ENCODE peak calls at places on chromosomes 3 and 15, in six cellular contexts. U is CD8-positive, alpha-beta T cell; K is mesendoderm; E is HepG2; V is esophagus squamous epithelium; B is uterus. F is an unnamed sample. For H3K4me1, the result is how much of the 10 kb centered on the place peaks cover.

GRCh38 chr15:69931159-69931558 is 166.6 kb downstream of the TLE3 start:
- DNase-seq in U (no peak), K (no peak), E (no peak), V (no peak), B (no peak), F (no peak)

GRCh38 chr15:26781816-26782215 is 8.9 kb upstream of the GABRB3 start:
- DNase-seq in U (no peak), K (no peak), E (no peak), V (no peak), B (no peak), F (no peak)

GRCh38 chr3:108352176-108352575 is 55.8 kb downstream of the HHLA2 start:
- DNase-seq in U (no peak), K (no peak), E (no peak), V (no peak), B (no peak), F (no peak)

GRCh38 chr3:89227634-89228033 is 120.2 kb downstream of the EPHA3 start:
- DNase-seq in U (no peak), K (no peak), E (no peak), V (no peak), B (no peak), F (no peak)

GRCh38 chr3:116264546-116265174 is 180.6 kb downstream of the LSAMP start:
- DNase-seq in U (no peak), K (peak), E (no peak), V (no peak), B (no peak), F (no peak)

GRCh38 chr15:99485153-99485947 is 80.4 kb upstream of the MEF2A start:
- DNase-seq in U (no peak), K (peak), E (no peak), V (no peak), B (no peak), F (no peak)

GRCh38 chr15:56981160-56981559 is 62.7 kb downstream of the TCF12 start:
- DNase-seq in U (no peak), K (no peak), E (no peak), V (no peak), B (no peak), F (no peak)

GRCh38 chr15:99167640-99168039 is 62.8 kb downstream of the SYNM start:
- DNase-seq in U (no peak), K (no peak), E (no peak), V (no peak), B (no peak), F (no peak)

GRCh38 chr3:146308222-146308621 is 57.3 kb upstream of the PLSCR4 start:
- DNase-seq in U (no peak), K (no peak), E (no peak), V (no peak), B (no peak), F (no peak)

GRCh38 chr3:126936853-126937395 is 46.0 kb upstream of the PLXNA1 start:
- DNase-seq in U (no peak), K (no peak), E (no peak), V (no peak), B (no peak), F (no peak)

GRCh38 chr3:126320517-126321293 is 36.5 kb downstream of the KLF15 start:
- DNase-seq in U (no peak), K (no peak), E (no peak), V (no peak), B (no peak), F (no peak)

GRCh38 chr15:36415643-36416042 is 163.8 kb upstream of the CDIN1 start:
- DNase-seq in U (no peak), K (no peak), E (no peak), V (no peak), B (no peak), F (no peak)

GRCh38 chr3:46706771-46707582 is 5.8 kb downstream of the TMIE start:
- DNase-seq in U (no peak), K (no peak), E (no peak), V (no peak), B (peak), F (no peak)

GRCh38 chr3:176359211-176359610 is 838.1 kb downstream of the TBL1XR1 start:
- DNase-seq in U (no peak), K (peak), E (no peak), V (no peak), B (no peak), F (no peak)

GRCh38 chr3:16516695-16517481 is 3.4 kb upstream of the RFTN1 start:
- DNase-seq in U (no peak), K (peak), E (peak), V (no peak), B (peak), F (peak)

GRCh38 chr3:57998366-57999283 is 9.6 kb upstream of the FLNB start:
- DNase-seq in U (no peak), K (no peak), E (peak), V (no peak), B (no peak), F (peak)

GRCh38 chr3:101802179-101802578 is 23.2 kb downstream of the NXPE3 start:
- DNase-seq in U (no peak), K (no peak), E (peak), V (no peak), B (no peak), F (no peak)

DNA sequence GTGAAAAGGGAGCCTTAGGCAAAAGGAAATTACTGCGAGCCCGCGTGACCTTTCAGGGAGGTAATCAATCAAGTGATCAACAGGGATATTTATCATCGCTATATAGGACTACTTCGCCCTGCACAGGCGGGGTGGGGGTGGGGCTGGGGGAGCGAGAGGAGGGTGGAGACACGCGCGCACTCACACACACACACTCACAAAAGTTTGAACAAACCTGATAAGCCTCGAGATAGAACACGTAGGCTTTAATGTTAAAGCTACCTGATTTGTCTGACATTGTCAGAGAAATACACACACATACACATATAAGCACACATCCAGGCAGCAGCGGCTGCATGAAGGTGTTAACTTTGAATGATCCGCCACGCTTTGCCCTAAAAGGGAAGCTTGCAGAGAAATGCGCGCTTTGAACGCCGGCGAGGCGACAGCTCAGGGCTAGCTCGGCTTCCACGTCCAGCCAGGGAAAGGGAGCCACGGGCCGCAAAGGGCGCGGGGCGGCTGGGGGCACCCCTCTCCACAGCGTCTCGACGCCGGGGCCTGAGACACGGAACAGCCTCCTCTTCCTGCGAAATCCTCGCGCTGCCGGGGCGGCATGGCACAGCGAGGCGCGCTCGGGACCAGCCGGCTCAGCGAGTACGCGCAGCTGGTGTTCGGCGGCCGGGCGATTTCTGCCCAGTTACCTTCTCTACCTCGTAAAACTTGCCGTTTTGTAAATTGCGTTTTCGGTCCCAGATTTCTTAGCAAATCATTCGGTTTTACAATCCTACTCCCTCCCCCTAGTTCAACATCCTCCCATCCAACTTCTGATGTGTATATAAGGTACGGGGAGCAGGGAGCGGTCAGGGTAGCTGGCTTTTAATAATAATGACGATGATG is 4.8 kb upstream of the MECOM start:
- DNase-seq in U (no peak), K (peak), E (no peak), V (no peak), B (no peak), F (no peak)
- H3K4me3 ChIP-seq in U (no peak), K (peak), E (peak), V (peak), B (no peak), F (no peak)

GRCh38 chr3:48026951-48027908 is 11.0 kb upstream of the MAP4 start:
- DNase-seq in U (no peak), K (no peak), E (peak), V (no peak), B (no peak), F (no peak)

GRCh38 chr3:48034000-48034516 is 17.8 kb upstream of the MAP4 start:
- DNase-seq in U (no peak), K (peak), E (peak), V (no peak), B (no peak), F (peak)

GRCh38 chr3:48026098-48026497 is 9.9 kb upstream of the MAP4 start:
- DNase-seq in U (no peak), K (no peak), E (no peak), V (no peak), B (no peak), F (no peak)

GRCh38 chr3:48024401-48024800 is 8.2 kb upstream of the MAP4 start:
- DNase-seq in U (no peak), K (no peak), E (no peak), V (no peak), B (no peak), F (no peak)

DNA sequence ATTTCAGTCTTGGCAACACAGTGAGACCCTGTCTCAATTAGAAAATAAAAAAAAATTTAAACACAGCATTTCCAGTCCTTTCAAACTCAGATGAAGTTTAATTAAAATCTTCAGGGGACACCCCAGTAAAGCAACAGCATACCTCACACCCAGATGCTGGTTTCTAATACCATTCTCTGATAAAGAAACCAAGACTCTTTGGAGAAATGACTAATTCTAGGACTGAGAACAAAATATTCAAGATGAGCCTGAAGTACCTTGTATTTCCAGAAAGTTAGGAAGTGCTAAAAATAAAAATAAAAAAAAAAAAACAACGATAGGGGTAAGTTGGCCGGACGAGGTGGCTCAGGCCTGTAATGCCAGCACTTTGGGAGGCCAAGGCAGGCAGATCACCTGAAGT is 14.0 kb upstream of the MAP4 start:
- DNase-seq in U (no peak), K (no peak), E (no peak), V (no peak), B (no peak), F (no peak)
- H3K4me1 ChIP-seq in U (under half), K (under half), E (half or more), V (under half), B (under half), F (under half)

GRCh38 chr15:58442122-58442521 is 10.3 kb downstream of the LIPC start:
- DNase-seq in U (no peak), K (no peak), E (no peak), V (no peak), B (no peak), F (no peak)

GRCh38 chr15:58438956-58439355 is 7.2 kb downstream of the LIPC start:
- DNase-seq in U (no peak), K (peak), E (peak), V (no peak), B (no peak), F (no peak)

GRCh38 chr15:58441376-58442070 is 9.7 kb downstream of the LIPC start:
- DNase-seq in U (no peak), K (no peak), E (no peak), V (no peak), B (no peak), F (peak)

GRCh38 chr15:58440922-58441321 is 9.1 kb downstream of the LIPC start:
- DNase-seq in U (no peak), K (peak), E (no peak), V (no peak), B (no peak), F (no peak)

DNA sequence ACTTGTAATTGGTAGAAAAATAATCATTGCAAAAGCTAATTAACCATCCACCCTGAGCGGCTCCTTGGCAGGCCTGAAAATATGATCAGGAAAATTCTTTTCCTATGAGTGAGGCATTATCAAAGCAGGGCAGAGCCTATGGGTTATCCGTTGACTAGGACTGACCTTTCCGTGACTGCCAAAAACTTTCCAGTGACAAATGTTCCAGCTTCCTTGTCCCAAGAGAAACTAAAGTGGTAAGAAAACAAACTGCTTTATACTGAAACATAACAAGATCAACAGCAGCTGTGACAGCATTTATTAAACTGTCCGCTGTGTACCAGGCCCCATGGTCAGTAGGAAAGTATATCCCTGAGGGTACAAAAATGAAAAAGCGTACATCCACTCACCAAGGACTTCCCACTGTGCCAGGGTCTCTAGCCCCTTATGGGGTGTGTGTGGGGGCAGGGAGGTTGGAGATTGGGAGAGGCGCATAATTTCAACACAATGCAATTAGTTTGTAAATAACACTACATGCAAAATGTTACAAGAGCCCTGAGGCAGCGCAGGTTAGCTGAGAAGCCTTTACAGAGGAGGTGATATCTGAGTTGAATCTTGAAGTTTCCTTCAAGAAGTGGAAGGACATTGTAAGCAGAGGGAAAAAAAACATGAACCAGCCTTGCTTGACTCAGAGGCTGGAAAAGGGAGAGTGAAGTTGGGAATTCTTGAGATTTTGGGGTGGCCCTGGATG is 8.6 kb downstream of the LIPC start:
- DNase-seq in U (no peak), K (peak), E (peak), V (no peak), B (no peak), F (peak)
- H3K4me3 ChIP-seq in U (no peak), K (no peak), E (no peak), V (no peak), B (no peak), F (no peak)

GRCh38 chr15:65829150-65829764 is 37.2 kb upstream of the DENND4A start:
- DNase-seq in U (no peak), K (peak), E (peak), V (no peak), B (no peak), F (no peak)
- H3K4me1 ChIP-seq in U (half or more), K (under half), E (half or more), V (under half), B (under half), F (under half)

DNA sequence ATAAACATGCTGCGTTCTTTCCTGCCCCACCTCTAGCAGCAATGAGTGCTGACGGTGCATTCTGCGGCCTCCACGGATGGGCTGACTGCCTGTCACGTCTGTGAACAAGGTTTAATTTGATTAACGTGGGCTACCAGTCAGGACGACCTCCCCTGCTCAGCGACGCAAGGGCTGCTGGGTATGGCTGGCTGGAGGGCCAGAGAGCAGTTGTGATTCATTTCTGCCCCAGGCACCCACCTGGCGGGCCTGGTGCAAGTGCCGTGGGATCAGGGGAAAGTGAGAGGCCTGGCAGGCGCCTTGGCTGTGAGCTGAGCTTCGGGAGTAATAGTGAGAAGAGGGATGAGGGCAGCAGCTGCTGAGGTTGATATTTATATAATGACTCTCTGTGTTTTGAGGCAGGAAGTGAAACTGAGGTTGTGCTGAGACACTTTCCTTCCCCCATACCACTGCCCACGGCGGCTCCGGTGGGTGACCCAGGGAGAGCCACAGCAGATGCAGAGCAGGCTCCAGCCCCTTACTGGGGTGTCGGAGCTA is 190.4 kb upstream of the BCL6 start:
- DNase-seq in U (no peak), K (no peak), E (no peak), V (no peak), B (no peak), F (no peak)
- H3K4me3 ChIP-seq in U (no peak), K (no peak), E (no peak), V (no peak), B (no peak), F (no peak)

DNA sequence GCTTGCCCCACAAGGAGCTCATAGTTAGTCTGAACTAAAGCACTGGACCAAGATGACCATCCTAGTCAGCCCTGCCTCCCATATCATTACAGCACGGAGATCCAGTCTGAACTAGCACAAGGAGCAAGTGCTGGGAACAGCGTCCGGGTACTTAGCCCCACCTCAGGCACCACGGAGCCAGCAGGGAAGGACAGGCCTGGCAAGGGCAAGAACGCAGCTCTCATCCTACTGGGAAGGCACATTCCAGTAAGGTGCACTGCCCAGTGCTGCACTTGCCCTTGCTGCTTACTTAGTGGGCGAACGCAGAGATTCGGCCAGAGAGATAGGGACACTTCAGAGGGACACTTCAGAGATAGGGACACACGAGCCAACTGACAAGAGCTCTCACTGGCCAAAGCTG is 27.6 kb downstream of the SEC61A1 start:
- DNase-seq in U (no peak), K (no peak), E (no peak), V (no peak), B (no peak), F (no peak)
- H3K4me1 ChIP-seq in U (under half), K (under half), E (under half), V (under half), B (under half), F (under half)

DNA sequence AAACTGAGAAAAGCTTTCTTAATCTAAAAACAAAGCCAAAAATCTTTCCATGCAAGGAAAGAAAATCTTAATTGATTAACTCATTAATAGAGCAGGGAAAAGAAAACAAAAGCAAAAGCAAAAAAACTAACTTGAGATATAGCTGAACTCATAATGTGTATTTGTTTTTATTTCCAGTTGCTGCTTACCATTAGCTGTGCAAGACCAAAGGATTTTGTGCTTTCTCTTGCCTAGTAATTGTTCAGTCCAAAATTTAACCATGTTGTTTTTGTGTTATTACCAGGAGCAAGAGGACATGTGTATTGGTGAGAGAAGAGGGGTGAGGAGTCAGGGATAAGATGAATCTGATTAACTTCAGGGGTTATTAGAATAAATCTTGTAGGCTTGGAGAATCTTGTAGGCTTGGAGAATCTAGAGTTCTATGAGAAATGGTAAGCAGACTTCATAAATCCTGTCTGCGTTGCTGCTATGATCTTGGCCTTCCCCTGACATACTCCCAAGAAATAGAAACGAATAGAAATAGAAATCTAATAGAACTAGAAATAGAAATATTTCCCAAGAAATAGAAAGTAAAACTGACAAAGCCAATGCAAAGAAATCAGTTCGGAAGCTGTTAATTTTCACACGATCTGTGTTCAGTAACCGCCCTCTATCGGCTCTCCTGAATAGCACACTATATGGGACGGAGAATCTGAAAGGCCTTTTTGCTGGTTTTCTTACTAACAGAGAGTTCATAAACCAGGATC is 72.6 kb upstream of the TNFSF10 start:
- DNase-seq in U (no peak), K (peak), E (peak), V (no peak), B (no peak), F (no peak)
- H3K4me3 ChIP-seq in U (peak), K (no peak), E (peak), V (no peak), B (peak), F (peak)

DNA sequence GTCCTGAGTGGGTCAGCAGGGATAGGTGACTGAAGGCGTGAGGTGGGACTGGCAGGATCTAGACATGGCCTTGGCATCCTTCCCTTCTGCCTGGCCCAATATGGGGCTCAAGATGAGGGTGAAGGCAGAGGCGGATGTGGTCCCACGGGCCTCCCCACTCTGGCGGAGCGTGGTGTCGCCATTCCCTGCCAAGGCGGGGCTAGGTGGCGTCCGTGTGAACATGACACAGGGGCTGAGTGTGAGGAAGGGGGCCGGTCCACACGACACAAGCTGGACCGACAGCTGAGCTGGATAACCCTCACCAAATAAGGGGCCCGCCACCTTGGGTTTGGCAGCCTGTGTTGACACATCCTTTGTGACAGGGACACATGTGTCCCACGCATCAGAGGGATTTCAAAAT is 43.1 kb downstream of the ZNF710 start:
- DNase-seq in U (no peak), K (no peak), E (no peak), V (no peak), B (no peak), F (no peak)
- H3K4me1 ChIP-seq in U (under half), K (under half), E (under half), V (half or more), B (under half), F (under half)

GRCh38 chr15:28927043-28927442 is 41.3 kb downstream of the APBA2 start:
- DNase-seq in U (no peak), K (no peak), E (no peak), V (no peak), B (no peak), F (no peak)
- H3K4me3 ChIP-seq in U (no peak), K (no peak), E (no peak), V (no peak), B (no peak), F (no peak)

GRCh38 chr15:55980511-55980910 is 12.9 kb downstream of the NEDD4 start:
- DNase-seq in U (no peak), K (no peak), E (no peak), V (no peak), B (no peak), F (no peak)
- H3K4me1 ChIP-seq in U (under half), K (under half), E (under half), V (under half), B (under half), F (under half)

F was measured in SJSA1.